ENCODE peak calls at places on chromosomes 12 and 14, in five cellular contexts. One of them, this sample, is unnamed.
A peak's percentile ranks its signal among the peaks of the same experiment; 100 is the strongest.

GRCh38 chr12:6570264-6570887 is 2.3 kb upstream of the NOP2 start:
- DNase-seq in heart left ventricle: no peak
- DNase-seq in left ventricle myocardium inferior: no peak
- DNase-seq in tibial artery: no peak
- DNase-seq in Caco-2: peak; percentile 84
- DNase-seq in this sample: peak; percentile 72

GRCh38 chr12:39005671-39006070 is 100.3 kb upstream of the CPNE8 start:
- DNase-seq in heart left ventricle: no peak
- DNase-seq in left ventricle myocardium inferior: no peak
- DNase-seq in tibial artery: no peak
- DNase-seq in Caco-2: no peak
- DNase-seq in this sample: no peak

GRCh38 chr12:77099799-77100198 is 34.4 kb upstream of the E2F7 start:
- DNase-seq in heart left ventricle: no peak
- DNase-seq in left ventricle myocardium inferior: no peak
- DNase-seq in tibial artery: no peak
- DNase-seq in Caco-2: no peak
- DNase-seq in this sample: no peak

GRCh38 chr14:104219731-104220224 is 81.4 kb downstream of the KIF26A start:
- DNase-seq in heart left ventricle: no peak
- DNase-seq in left ventricle myocardium inferior: no peak
- DNase-seq in tibial artery: no peak
- DNase-seq in Caco-2: no peak
- DNase-seq in this sample: peak; percentile 16

GRCh38 chr14:88868558-88869159 is 44.2 kb downstream of the TTC8 start:
- DNase-seq in heart left ventricle: no peak
- DNase-seq in left ventricle myocardium inferior: no peak
- DNase-seq in tibial artery: no peak
- DNase-seq in Caco-2: peak; percentile 15
- DNase-seq in this sample: no peak

GRCh38 chr14:61562321-61563161 is 132.8 kb upstream of the HIF1A start:
- DNase-seq in heart left ventricle: no peak
- DNase-seq in left ventricle myocardium inferior: no peak
- DNase-seq in tibial artery: no peak
- DNase-seq in Caco-2: no peak
- DNase-seq in this sample: no peak

GRCh38 chr12:26422839-26423398 is 227.5 kb downstream of the SSPN start:
- DNase-seq in heart left ventricle: no peak
- DNase-seq in left ventricle myocardium inferior: no peak
- DNase-seq in tibial artery: no peak
- DNase-seq in Caco-2: no peak
- DNase-seq in this sample: no peak

GRCh38 chr12:87344699-87345098 is 684.5 kb downstream of the C12orf50 start:
- DNase-seq in heart left ventricle: no peak
- DNase-seq in left ventricle myocardium inferior: no peak
- DNase-seq in tibial artery: no peak
- DNase-seq in Caco-2: no peak
- DNase-seq in this sample: no peak

GRCh38 chr14:100406505-100407131 is 83.5 kb downstream of the SLC25A47 start:
- DNase-seq in heart left ventricle: no peak
- DNase-seq in left ventricle myocardium inferior: no peak
- DNase-seq in tibial artery: no peak
- DNase-seq in Caco-2: no peak
- DNase-seq in this sample: peak; percentile 79

GRCh38 chr12:54725233-54725843 is 77.2 kb upstream of the DCD start:
- DNase-seq in heart left ventricle: no peak
- DNase-seq in left ventricle myocardium inferior: no peak
- DNase-seq in tibial artery: no peak
- DNase-seq in Caco-2: peak; percentile 21
- DNase-seq in this sample: no peak

GRCh38 chr14:61191751-61192150 is 89.4 kb downstream of the TMEM30B start:
- DNase-seq in heart left ventricle: no peak
- DNase-seq in left ventricle myocardium inferior: no peak
- DNase-seq in tibial artery: no peak
- DNase-seq in Caco-2: no peak
- DNase-seq in this sample: no peak

GRCh38 chr14:104810316-104810715 is 9.4 kb downstream of the ZBTB42 start:
- DNase-seq in heart left ventricle: no peak
- DNase-seq in left ventricle myocardium inferior: no peak
- DNase-seq in tibial artery: no peak
- DNase-seq in Caco-2: no peak
- DNase-seq in this sample: peak; percentile 44

GRCh38 chr12:122421815-122422737 is at the start of gene CLIP1:
- DNase-seq in heart left ventricle: peak; percentile 74
- DNase-seq in left ventricle myocardium inferior: peak; percentile 68
- DNase-seq in tibial artery: peak; percentile 59
- DNase-seq in Caco-2: peak; percentile 86
- DNase-seq in this sample: peak; percentile 80

GRCh38 chr14:68616255-68616902 is 176.5 kb downstream of the ZFP36L1 start:
- DNase-seq in heart left ventricle: no peak
- DNase-seq in left ventricle myocardium inferior: no peak
- DNase-seq in tibial artery: no peak
- DNase-seq in Caco-2: no peak
- DNase-seq in this sample: no peak

GRCh38 chr14:76985540-76986260 is 42.8 kb downstream of the IRF2BPL start:
- DNase-seq in heart left ventricle: no peak
- DNase-seq in left ventricle myocardium inferior: no peak
- DNase-seq in tibial artery: no peak
- DNase-seq in Caco-2: no peak
- DNase-seq in this sample: no peak

GRCh38 chr12:114668151-114668891 is 15.7 kb downstream of the TBX3 start:
- DNase-seq in heart left ventricle: peak; percentile 82
- DNase-seq in left ventricle myocardium inferior: peak; percentile 73
- DNase-seq in tibial artery: peak; percentile 64
- DNase-seq in Caco-2: peak; percentile 93
- DNase-seq in this sample: peak; percentile 86

GRCh38 chr12:123284669-123285068 is 13.0 kb upstream of the CDK2AP1 start:
- DNase-seq in heart left ventricle: no peak
- DNase-seq in left ventricle myocardium inferior: no peak
- DNase-seq in tibial artery: no peak
- DNase-seq in Caco-2: no peak
- DNase-seq in this sample: no peak

GRCh38 chr12:100267603-100268281 is 765 bp downstream of the SCYL2 start:
- DNase-seq in heart left ventricle: no peak
- DNase-seq in left ventricle myocardium inferior: no peak
- DNase-seq in tibial artery: peak; percentile 30
- DNase-seq in Caco-2: no peak
- DNase-seq in this sample: no peak

GRCh38 chr14:98198385-98198784 is 1073.6 kb downstream of the BCL11B start:
- DNase-seq in heart left ventricle: no peak
- DNase-seq in left ventricle myocardium inferior: no peak
- DNase-seq in tibial artery: no peak
- DNase-seq in Caco-2: no peak
- DNase-seq in this sample: no peak

GRCh38 chr12:110677206-110677911 is 11.6 kb downstream of the HVCN1 start:
- DNase-seq in heart left ventricle: peak; percentile 50
- DNase-seq in left ventricle myocardium inferior: no peak
- DNase-seq in tibial artery: no peak
- DNase-seq in Caco-2: no peak
- DNase-seq in this sample: no peak

GRCh38 chr14:26414933-26415332 is 182.9 kb downstream of the NOVA1 start:
- DNase-seq in heart left ventricle: no peak
- DNase-seq in left ventricle myocardium inferior: no peak
- DNase-seq in tibial artery: no peak
- DNase-seq in Caco-2: no peak
- DNase-seq in this sample: no peak
- H3K9me3 ChIP-seq in heart left ventricle: no peaks in the 10 kb centered on the region
- H3K9me3 ChIP-seq in left ventricle myocardium inferior: peaks cover 5% of the 10 kb centered on the region
- H3K9me3 ChIP-seq in tibial artery: no peaks in the 10 kb centered on the region
- H3K9me3 ChIP-seq in Caco-2: no peaks in the 10 kb centered on the region
- H3K9me3 ChIP-seq in this sample: no peaks in the 10 kb centered on the region

DNA sequence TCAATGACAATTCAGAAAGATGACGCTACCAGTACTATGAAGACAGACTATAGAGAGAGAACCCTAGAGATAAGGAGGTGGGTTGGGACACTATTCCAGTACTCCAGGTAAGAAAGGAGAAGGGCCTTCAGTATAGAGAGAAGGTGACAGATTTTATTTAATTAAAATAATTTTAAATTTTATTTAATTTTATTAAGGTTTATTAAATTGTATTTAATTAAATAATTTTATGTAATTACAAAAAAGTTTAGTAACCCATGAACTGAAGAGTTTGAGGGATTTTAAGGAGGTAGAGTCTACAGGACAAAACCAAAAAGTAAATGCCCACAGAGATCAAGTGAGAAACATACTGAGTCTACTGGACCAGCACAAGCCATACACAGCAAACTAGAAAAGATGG is 20.3 kb downstream of the TMED10 start:
- DNase-seq in heart left ventricle: no peak
- DNase-seq in left ventricle myocardium inferior: no peak
- DNase-seq in tibial artery: no peak
- DNase-seq in Caco-2: no peak
- DNase-seq in this sample: no peak
- H3K4me1 ChIP-seq in heart left ventricle: peaks cover 26% of the 10 kb centered on the region
- H3K4me1 ChIP-seq in left ventricle myocardium inferior: peaks cover 30% of the 10 kb centered on the region
- H3K4me1 ChIP-seq in tibial artery: peaks cover 8% of the 10 kb centered on the region
- H3K4me1 ChIP-seq in Caco-2: peaks cover 18% of the 10 kb centered on the region
- H3K4me1 ChIP-seq in this sample: peaks cover 17% of the 10 kb centered on the region

GRCh38 chr14:72318648-72319047 is 386.4 kb downstream of the RGS6 start:
- DNase-seq in heart left ventricle: no peak
- DNase-seq in left ventricle myocardium inferior: no peak
- DNase-seq in tibial artery: no peak
- DNase-seq in Caco-2: no peak
- DNase-seq in this sample: no peak
- H3K4me3 ChIP-seq in heart left ventricle: peak overlapping the region; percentile 25
- H3K4me3 ChIP-seq in left ventricle myocardium inferior: no peak overlapping the region
- H3K4me3 ChIP-seq in tibial artery: no peak overlapping the region
- H3K4me3 ChIP-seq in Caco-2: no peak overlapping the region
- H3K4me3 ChIP-seq in this sample: no peak overlapping the region

GRCh38 chr12:133204264-133204603 is 22.9 kb downstream of the ZNF268 start:
- DNase-seq in heart left ventricle: no peak
- DNase-seq in left ventricle myocardium inferior: no peak
- DNase-seq in tibial artery: no peak
- DNase-seq in Caco-2: no peak
- DNase-seq in this sample: no peak

GRCh38 chr12:133203344-133204263 is 22.3 kb downstream of the ZNF268 start:
- DNase-seq in heart left ventricle: no peak
- DNase-seq in left ventricle myocardium inferior: no peak
- DNase-seq in tibial artery: no peak
- DNase-seq in Caco-2: no peak
- DNase-seq in this sample: no peak

GRCh38 chr12:133202493-133203343 is 21.4 kb downstream of the ZNF268 start:
- DNase-seq in heart left ventricle: no peak
- DNase-seq in left ventricle myocardium inferior: no peak
- DNase-seq in tibial artery: no peak
- DNase-seq in Caco-2: no peak
- DNase-seq in this sample: no peak

GRCh38 chr12:133201888-133202287 is 20.6 kb downstream of the ZNF268 start:
- DNase-seq in heart left ventricle: no peak
- DNase-seq in left ventricle myocardium inferior: no peak
- DNase-seq in tibial artery: no peak
- DNase-seq in Caco-2: no peak
- DNase-seq in this sample: no peak

DNA sequence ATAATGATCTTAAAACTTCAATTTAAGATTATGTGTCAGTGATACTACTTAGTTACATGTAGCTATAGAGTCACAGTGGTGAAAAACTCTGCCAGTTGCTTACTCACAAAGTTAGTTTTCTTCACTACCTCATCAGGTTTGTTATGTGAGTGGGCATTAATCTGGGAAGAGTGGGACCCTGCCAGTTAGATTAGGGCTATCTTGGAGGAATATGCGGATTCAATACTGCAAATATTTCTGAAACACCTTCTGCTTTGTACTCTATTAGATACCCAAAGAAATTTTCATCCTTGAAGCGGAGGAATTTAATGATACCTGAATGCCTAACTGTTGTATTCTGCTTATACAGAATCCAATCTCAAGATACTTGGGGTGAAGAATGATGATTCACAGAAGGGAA is 25.1 kb downstream of the ZNF268 start:
- DNase-seq in heart left ventricle: no peak
- DNase-seq in left ventricle myocardium inferior: no peak
- DNase-seq in tibial artery: no peak
- DNase-seq in Caco-2: no peak
- DNase-seq in this sample: no peak
- H3K9me3 ChIP-seq in heart left ventricle: peaks cover 100% of the 10 kb centered on the region
- H3K9me3 ChIP-seq in left ventricle myocardium inferior: peaks cover 100% of the 10 kb centered on the region
- H3K9me3 ChIP-seq in tibial artery: peaks cover 98% of the 10 kb centered on the region
- H3K9me3 ChIP-seq in Caco-2: peaks cover 66% of the 10 kb centered on the region
- H3K9me3 ChIP-seq in this sample: peaks cover 100% of the 10 kb centered on the region

DNA sequence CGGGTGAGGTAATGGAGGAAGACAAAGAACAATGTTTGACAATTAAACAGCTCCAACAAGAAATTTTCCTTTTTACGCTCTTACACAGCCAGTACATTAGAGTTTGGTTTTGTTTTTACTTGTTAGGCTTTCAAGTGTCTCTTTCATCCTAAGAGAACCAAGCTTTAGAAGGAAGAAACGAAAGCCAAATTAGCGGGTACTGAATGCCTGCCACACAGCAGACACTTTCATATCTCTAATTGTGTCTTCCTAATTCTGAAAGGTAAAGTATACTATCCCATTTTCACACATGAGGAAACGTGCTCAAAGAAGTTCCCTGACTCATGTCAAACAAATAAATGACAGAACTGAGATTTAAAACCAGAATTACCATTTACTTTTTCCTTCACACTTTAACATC is 65.0 kb downstream of the CDK17 start:
- DNase-seq in heart left ventricle: no peak
- DNase-seq in left ventricle myocardium inferior: no peak
- DNase-seq in tibial artery: no peak
- DNase-seq in Caco-2: no peak
- DNase-seq in this sample: no peak
- H3K4me1 ChIP-seq in heart left ventricle: peaks cover 4% of the 10 kb centered on the region
- H3K4me1 ChIP-seq in left ventricle myocardium inferior: peaks cover 23% of the 10 kb centered on the region
- H3K4me1 ChIP-seq in tibial artery: no peaks in the 10 kb centered on the region
- H3K4me1 ChIP-seq in Caco-2: peaks cover 10% of the 10 kb centered on the region
- H3K4me1 ChIP-seq in this sample: peaks cover 7% of the 10 kb centered on the region

DNA sequence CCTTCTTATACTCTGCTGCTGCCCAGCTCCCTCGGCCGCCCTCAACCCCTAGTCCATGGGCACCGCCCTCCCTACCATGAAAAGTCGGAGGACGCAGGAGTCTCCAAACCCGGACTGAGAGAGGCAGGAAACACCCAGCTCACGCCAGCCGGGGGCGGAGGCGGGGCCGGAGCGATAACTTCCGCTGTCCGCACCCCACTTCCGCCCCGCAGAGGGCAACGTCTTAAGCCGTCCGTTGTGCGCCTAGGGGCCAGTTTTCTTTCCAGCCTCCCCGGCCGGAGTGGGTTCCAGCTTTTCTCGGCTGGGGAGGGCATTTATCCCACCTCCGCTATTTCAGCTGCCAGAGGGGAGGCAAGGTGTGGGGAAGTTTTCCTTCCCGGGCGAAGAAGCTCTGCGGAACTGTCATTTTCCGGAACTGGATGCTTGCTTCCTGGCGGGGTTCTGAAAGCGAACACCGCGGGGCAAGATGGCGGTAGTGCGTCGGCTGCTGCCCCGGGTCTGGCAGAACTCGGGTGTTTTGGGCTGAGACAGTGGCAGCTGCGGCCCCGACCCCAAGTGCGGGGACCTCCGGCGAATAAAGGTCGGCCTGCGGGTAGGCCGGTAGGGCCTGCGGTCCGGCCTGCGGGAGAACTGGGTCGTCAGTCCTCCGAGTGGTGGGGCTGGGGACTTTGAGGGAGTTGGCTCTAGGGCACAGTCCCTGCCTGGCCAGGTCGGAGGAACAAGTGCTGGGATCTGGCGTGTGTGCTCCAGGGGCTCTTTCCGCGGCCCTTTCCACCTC is at the start of the genes KCTD10 and UBE3B:
- DNase-seq in heart left ventricle: peak; percentile 93
- DNase-seq in left ventricle myocardium inferior: peak; percentile 89
- DNase-seq in tibial artery: peak; percentile 88
- DNase-seq in Caco-2: peak; percentile 90
- DNase-seq in this sample: peak; percentile 91
- H3K4me3 ChIP-seq in heart left ventricle: peak within 1 kb of the TSS; percentile 86
- H3K4me3 ChIP-seq in left ventricle myocardium inferior: peak within 1 kb of the TSS; percentile 92
- H3K4me3 ChIP-seq in tibial artery: peak within 1 kb of the TSS; percentile 97
- H3K4me3 ChIP-seq in Caco-2: peak within 1 kb of the TSS; percentile 95
- H3K4me3 ChIP-seq in this sample: peak within 1 kb of the TSS; percentile 58

This sample was measured in mucosa of descending colon.